ENCODE peak calls at places on chromosomes 6 and 20, in six cellular contexts. One of them, this sample, is unnamed.

GRCh38 chr6:12459945-12460800 is 170.0 kb downstream of the EDN1 start:
- DNase-seq in NCI-H1694 treated with DMSO at 0.1 percent for 48 hours: no peak
- DNase-seq in spleen: no peak
- DNase-seq in kidney epithelial cell: no peak
- DNase-seq in NCI-H460: no peak
- DNase-seq in AG08396: no peak
- DNase-seq in this sample: no peak

GRCh38 chr20:13105864-13106457 is 97.2 kb downstream of the SPTLC3 start:
- DNase-seq in spleen: no peak
- DNase-seq in kidney epithelial cell: no peak
- DNase-seq in AG08396: peak
- DNase-seq in NCI-H1694 treated with DMSO at 0.1 percent for 48 hours: peak
- DNase-seq in NCI-H460: peak
- DNase-seq in this sample: no peak

GRCh38 chr6:114430534-114431124 is 87.8 kb upstream of the HS3ST5 start:
- DNase-seq in NCI-H1694 treated with DMSO at 0.1 percent for 48 hours: peak
- DNase-seq in NCI-H460: no peak
- DNase-seq in kidney epithelial cell: no peak
- DNase-seq in spleen: no peak
- DNase-seq in AG08396: no peak
- DNase-seq in this sample: no peak

GRCh38 chr6:36028088-36028886 is 679 bp downstream of the MAPK14 start:
- DNase-seq in NCI-H460: no peak
- DNase-seq in AG08396: peak
- DNase-seq in kidney epithelial cell: no peak
- DNase-seq in NCI-H1694 treated with DMSO at 0.1 percent for 48 hours: no peak
- DNase-seq in spleen: peak
- DNase-seq in this sample: no peak

GRCh38 chr6:52146851-52147445 is 39.2 kb upstream of the IL17A start:
- DNase-seq in spleen: no peak
- DNase-seq in AG08396: no peak
- DNase-seq in NCI-H1694 treated with DMSO at 0.1 percent for 48 hours: no peak
- DNase-seq in kidney epithelial cell: no peak
- DNase-seq in NCI-H460: no peak
- DNase-seq in this sample: no peak

GRCh38 chr6:13568970-13569369 is 5.4 kb upstream of the SIRT5 start:
- DNase-seq in NCI-H1694 treated with DMSO at 0.1 percent for 48 hours: no peak
- DNase-seq in AG08396: no peak
- DNase-seq in NCI-H460: no peak
- DNase-seq in kidney epithelial cell: no peak
- DNase-seq in spleen: no peak
- DNase-seq in this sample: no peak

GRCh38 chr6:41739041-41739440 is 3.6 kb upstream of the TFEB start:
- DNase-seq in NCI-H460: no peak
- DNase-seq in spleen: no peak
- DNase-seq in kidney epithelial cell: no peak
- DNase-seq in AG08396: no peak
- DNase-seq in NCI-H1694 treated with DMSO at 0.1 percent for 48 hours: no peak
- DNase-seq in this sample: no peak

GRCh38 chr20:57048027-57048869 is 218.2 kb downstream of the BMP7 start:
- DNase-seq in NCI-H460: peak
- DNase-seq in kidney epithelial cell: no peak
- DNase-seq in AG08396: peak
- DNase-seq in NCI-H1694 treated with DMSO at 0.1 percent for 48 hours: no peak
- DNase-seq in spleen: no peak
- DNase-seq in this sample: no peak

GRCh38 chr6:21241231-21242130 is 352.1 kb upstream of the SOX4 start:
- DNase-seq in kidney epithelial cell: no peak
- DNase-seq in AG08396: no peak
- DNase-seq in spleen: no peak
- DNase-seq in NCI-H1694 treated with DMSO at 0.1 percent for 48 hours: no peak
- DNase-seq in NCI-H460: no peak
- DNase-seq in this sample: no peak

GRCh38 chr6:165827190-165827518 is 164.1 kb upstream of the PDE10A start:
- DNase-seq in NCI-H460: no peak
- DNase-seq in AG08396: no peak
- DNase-seq in spleen: no peak
- DNase-seq in kidney epithelial cell: no peak
- DNase-seq in NCI-H1694 treated with DMSO at 0.1 percent for 48 hours: no peak
- DNase-seq in this sample: no peak

GRCh38 chr20:40997116-40997515 is 31.5 kb upstream of the TOP1 start:
- DNase-seq in kidney epithelial cell: no peak
- DNase-seq in AG08396: no peak
- DNase-seq in NCI-H460: no peak
- DNase-seq in spleen: no peak
- DNase-seq in NCI-H1694 treated with DMSO at 0.1 percent for 48 hours: no peak
- DNase-seq in this sample: no peak

GRCh38 chr6:26009817-26010216 is 47.2 kb downstream of the TRIM38 start:
- DNase-seq in NCI-H460: no peak
- DNase-seq in NCI-H1694 treated with DMSO at 0.1 percent for 48 hours: no peak
- DNase-seq in spleen: no peak
- DNase-seq in kidney epithelial cell: no peak
- DNase-seq in AG08396: no peak
- DNase-seq in this sample: no peak

GRCh38 chr6:21800948-21801438 is 207.4 kb downstream of the SOX4 start:
- DNase-seq in NCI-H1694 treated with DMSO at 0.1 percent for 48 hours: no peak
- DNase-seq in NCI-H460: peak
- DNase-seq in kidney epithelial cell: peak
- DNase-seq in AG08396: peak
- DNase-seq in spleen: no peak
- DNase-seq in this sample: no peak

GRCh38 chr20:45110301-45110700 is 4.7 kb downstream of the WFDC5 start:
- DNase-seq in NCI-H460: no peak
- DNase-seq in kidney epithelial cell: no peak
- DNase-seq in NCI-H1694 treated with DMSO at 0.1 percent for 48 hours: no peak
- DNase-seq in AG08396: no peak
- DNase-seq in spleen: no peak
- DNase-seq in this sample: peak

GRCh38 chr20:16518068-16518783 is 55.0 kb downstream of the KIF16B start:
- DNase-seq in AG08396: peak
- DNase-seq in NCI-H460: peak
- DNase-seq in kidney epithelial cell: peak
- DNase-seq in spleen: no peak
- DNase-seq in NCI-H1694 treated with DMSO at 0.1 percent for 48 hours: peak
- DNase-seq in this sample: no peak

GRCh38 chr6:130559166-130559565 is 193.3 kb downstream of the TMEM200A start:
- DNase-seq in NCI-H1694 treated with DMSO at 0.1 percent for 48 hours: no peak
- DNase-seq in NCI-H460: no peak
- DNase-seq in kidney epithelial cell: no peak
- DNase-seq in spleen: no peak
- DNase-seq in AG08396: no peak
- DNase-seq in this sample: no peak

GRCh38 chr6:44084231-44085014 is 42.8 kb downstream of the MRPL14 start:
- DNase-seq in AG08396: no peak
- DNase-seq in kidney epithelial cell: no peak
- DNase-seq in NCI-H1694 treated with DMSO at 0.1 percent for 48 hours: no peak
- DNase-seq in NCI-H460: peak
- DNase-seq in spleen: no peak
- DNase-seq in this sample: no peak

GRCh38 chr6:18340781-18341551 is 46.2 kb upstream of the RNF144B start:
- DNase-seq in NCI-H1694 treated with DMSO at 0.1 percent for 48 hours: no peak
- DNase-seq in AG08396: no peak
- DNase-seq in spleen: no peak
- DNase-seq in kidney epithelial cell: no peak
- DNase-seq in NCI-H460: no peak
- DNase-seq in this sample: no peak

GRCh38 chr20:54284928-54285704 is 77.2 kb downstream of the PFDN4 start:
- DNase-seq in NCI-H1694 treated with DMSO at 0.1 percent for 48 hours: no peak
- DNase-seq in spleen: no peak
- DNase-seq in AG08396: no peak
- DNase-seq in kidney epithelial cell: no peak
- DNase-seq in NCI-H460: no peak
- DNase-seq in this sample: no peak

GRCh38 chr6:157921685-157922367 is 59.8 kb upstream of the SYNJ2 start:
- DNase-seq in NCI-H460: no peak
- DNase-seq in AG08396: peak
- DNase-seq in spleen: no peak
- DNase-seq in NCI-H1694 treated with DMSO at 0.1 percent for 48 hours: no peak
- DNase-seq in kidney epithelial cell: no peak
- DNase-seq in this sample: no peak

GRCh38 chr6:16635810-16636602 is 125.3 kb downstream of the ATXN1 start:
- DNase-seq in spleen: no peak
- DNase-seq in AG08396: peak
- DNase-seq in NCI-H460: peak
- DNase-seq in kidney epithelial cell: peak
- DNase-seq in NCI-H1694 treated with DMSO at 0.1 percent for 48 hours: no peak
- DNase-seq in this sample: no peak

GRCh38 chr6:43246301-43247114 is 3.2 kb downstream of the TTBK1 start:
- DNase-seq in AG08396: no peak
- DNase-seq in kidney epithelial cell: peak
- DNase-seq in NCI-H1694 treated with DMSO at 0.1 percent for 48 hours: no peak
- DNase-seq in NCI-H460: peak
- DNase-seq in spleen: peak
- DNase-seq in this sample: no peak

GRCh38 chr6:113050010-113050893 is 703.1 kb downstream of the RFPL4B start:
- DNase-seq in NCI-H460: no peak
- DNase-seq in kidney epithelial cell: no peak
- DNase-seq in spleen: no peak
- DNase-seq in NCI-H1694 treated with DMSO at 0.1 percent for 48 hours: no peak
- DNase-seq in AG08396: no peak
- DNase-seq in this sample: no peak